ENCODE peak calls at places on chromosome 10, in eight cellular contexts. O, L, X, C, B, D, M and T are unnamed samples.

GRCh38 chr10:94292448-94293118 is 70.2 kb downstream of the NOC3L start:
- DNase-seq in O (no peak), L (no peak), X (no peak), C (no peak), B (no peak), D (no peak), M (peak), T (peak)

GRCh38 chr10:34773617-34774261 is 41.4 kb downstream of the PARD3 start:
- DNase-seq in O (no peak), L (no peak), X (no peak), C (no peak), B (no peak), D (no peak), M (no peak), T (no peak)

GRCh38 chr10:24957624-24958435 is 5.4 kb upstream of the PRTFDC1 start:
- DNase-seq in O (peak), L (no peak), X (no peak), C (no peak), B (no peak), D (no peak), M (peak), T (no peak)

GRCh38 chr10:48400850-48401220 is 94.4 kb downstream of the MAPK8 start:
- DNase-seq in O (no peak), L (no peak), X (no peak), C (no peak), B (no peak), D (no peak), M (no peak), T (no peak)

GRCh38 chr10:103637855-103638561 is 144.5 kb downstream of the NEURL1 start:
- DNase-seq in O (no peak), L (no peak), X (no peak), C (no peak), B (no peak), D (no peak), M (no peak), T (no peak)

GRCh38 chr10:63094405-63094804 is 38.7 kb upstream of the NRBF2 start:
- DNase-seq in O (no peak), L (no peak), X (no peak), C (no peak), B (no peak), D (no peak), M (no peak), T (no peak)

GRCh38 chr10:47152861-47153349 is 147.1 kb upstream of the GDF10 start:
- DNase-seq in O (no peak), L (no peak), X (no peak), C (no peak), B (no peak), D (no peak), M (peak), T (no peak)

GRCh38 chr10:132383026-132383565 is 13.9 kb upstream of the PWWP2B start:
- DNase-seq in O (no peak), L (no peak), X (no peak), C (peak), B (no peak), D (no peak), M (no peak), T (no peak)

GRCh38 chr10:42551582-42552187 is 86.7 kb downstream of the ZNF33B start:
- DNase-seq in O (no peak), L (no peak), X (peak), C (no peak), B (no peak), D (no peak), M (no peak), T (no peak)

GRCh38 chr10:84743483-84743882 is 415.1 kb downstream of the CCSER2 start:
- DNase-seq in O (no peak), L (no peak), X (no peak), C (no peak), B (no peak), D (no peak), M (peak), T (no peak)

GRCh38 chr10:969473-970150 is 18.6 kb upstream of the GTPBP4 start:
- DNase-seq in O (no peak), L (no peak), X (peak), C (no peak), B (no peak), D (no peak), M (no peak), T (no peak)

GRCh38 chr10:102644066-102644645 is at the start of gene TRIM8:
- DNase-seq in O (no peak), L (peak), X (peak), C (peak), B (no peak), D (no peak), M (peak), T (no peak)

GRCh38 chr10:50347394-50347802 is 96.1 kb upstream of the ASAH2 start:
- DNase-seq in O (no peak), L (peak), X (no peak), C (no peak), B (no peak), D (no peak), M (no peak), T (no peak)

GRCh38 chr10:86286591-86287421 is 79.8 kb downstream of the GRID1 start:
- DNase-seq in O (no peak), L (no peak), X (no peak), C (no peak), B (no peak), D (no peak), M (no peak), T (no peak)